ENCODE peak calls at places on chromosomes 4 and X, in seven cellular contexts. One of them, this sample, is unnamed.

GRCh38 chrX:41607264-41607832 is 81.4 kb upstream of the GPR34 start:
- DNase-seq in A549: no peak
- DNase-seq in activated T-cell treated with anti-CD3 and anti-CD28 coated beads, Interleukin-2, amount 50 U/mL, for 4 hours: no peak
- DNase-seq in AG09319: no peak
- DNase-seq in NCI-H510A: no peak
- DNase-seq in left cardiac atrium: no peak
- DNase-seq in CD4-positive, alpha-beta T cell: no peak
- DNase-seq in this sample: no peak

GRCh38 chr4:40309250-40309774 is 25.8 kb upstream of the CHRNA9 start:
- DNase-seq in NCI-H510A: no peak
- DNase-seq in activated T-cell treated with anti-CD3 and anti-CD28 coated beads, Interleukin-2, amount 50 U/mL, for 4 hours: peak
- DNase-seq in AG09319: peak
- DNase-seq in CD4-positive, alpha-beta T cell: peak
- DNase-seq in A549: peak
- DNase-seq in left cardiac atrium: peak
- DNase-seq in this sample: peak

GRCh38 chr4:150582881-150583286 is 933 bp downstream of the MAB21L2 start:
- DNase-seq in NCI-H510A: no peak
- DNase-seq in A549: no peak
- DNase-seq in left cardiac atrium: peak
- DNase-seq in activated T-cell treated with anti-CD3 and anti-CD28 coated beads, Interleukin-2, amount 50 U/mL, for 4 hours: no peak
- DNase-seq in CD4-positive, alpha-beta T cell: no peak
- DNase-seq in AG09319: no peak
- DNase-seq in this sample: no peak

GRCh38 chr4:7425591-7426468 is 8.9 kb downstream of the PSAPL1 start:
- DNase-seq in NCI-H510A: no peak
- DNase-seq in left cardiac atrium: no peak
- DNase-seq in activated T-cell treated with anti-CD3 and anti-CD28 coated beads, Interleukin-2, amount 50 U/mL, for 4 hours: no peak
- DNase-seq in A549: no peak
- DNase-seq in AG09319: no peak
- DNase-seq in CD4-positive, alpha-beta T cell: no peak
- DNase-seq in this sample: peak

GRCh38 chr4:7014815-7015214 is 28.4 kb upstream of the TADA2B start:
- DNase-seq in AG09319: no peak
- DNase-seq in activated T-cell treated with anti-CD3 and anti-CD28 coated beads, Interleukin-2, amount 50 U/mL, for 4 hours: no peak
- DNase-seq in CD4-positive, alpha-beta T cell: no peak
- DNase-seq in left cardiac atrium: no peak
- DNase-seq in NCI-H510A: no peak
- DNase-seq in A549: no peak
- DNase-seq in this sample: no peak

GRCh38 chr4:116413222-116413621 is 672.2 kb downstream of the TRAM1L1 start:
- DNase-seq in AG09319: no peak
- DNase-seq in A549: no peak
- DNase-seq in CD4-positive, alpha-beta T cell: no peak
- DNase-seq in NCI-H510A: no peak
- DNase-seq in activated T-cell treated with anti-CD3 and anti-CD28 coated beads, Interleukin-2, amount 50 U/mL, for 4 hours: no peak
- DNase-seq in left cardiac atrium: no peak
- DNase-seq in this sample: no peak

GRCh38 chrX:108304210-108304609 is 134.0 kb downstream of the COL4A6 start:
- DNase-seq in AG09319: no peak
- DNase-seq in A549: no peak
- DNase-seq in left cardiac atrium: no peak
- DNase-seq in NCI-H510A: no peak
- DNase-seq in activated T-cell treated with anti-CD3 and anti-CD28 coated beads, Interleukin-2, amount 50 U/mL, for 4 hours: no peak
- DNase-seq in CD4-positive, alpha-beta T cell: no peak
- DNase-seq in this sample: no peak

GRCh38 chr4:125739760-125740159 is 425.0 kb downstream of the FAT4 start:
- DNase-seq in activated T-cell treated with anti-CD3 and anti-CD28 coated beads, Interleukin-2, amount 50 U/mL, for 4 hours: no peak
- DNase-seq in AG09319: no peak
- DNase-seq in left cardiac atrium: peak
- DNase-seq in A549: no peak
- DNase-seq in CD4-positive, alpha-beta T cell: no peak
- DNase-seq in NCI-H510A: no peak
- DNase-seq in this sample: no peak

GRCh38 chr4:158016511-158016910 is 156.3 kb downstream of the GASK1B start:
- DNase-seq in A549: no peak
- DNase-seq in NCI-H510A: no peak
- DNase-seq in activated T-cell treated with anti-CD3 and anti-CD28 coated beads, Interleukin-2, amount 50 U/mL, for 4 hours: no peak
- DNase-seq in CD4-positive, alpha-beta T cell: no peak
- DNase-seq in AG09319: no peak
- DNase-seq in left cardiac atrium: no peak
- DNase-seq in this sample: no peak

GRCh38 chr4:48899950-48900349 is 6.6 kb downstream of the OCIAD2 start:
- DNase-seq in NCI-H510A: no peak
- DNase-seq in AG09319: no peak
- DNase-seq in left cardiac atrium: no peak
- DNase-seq in activated T-cell treated with anti-CD3 and anti-CD28 coated beads, Interleukin-2, amount 50 U/mL, for 4 hours: no peak
- DNase-seq in CD4-positive, alpha-beta T cell: no peak
- DNase-seq in A549: no peak
- DNase-seq in this sample: no peak

GRCh38 chr4:151098191-151098590 is 1.2 kb upstream of the RPS3A start:
- DNase-seq in AG09319: no peak
- DNase-seq in NCI-H510A: no peak
- DNase-seq in left cardiac atrium: peak
- DNase-seq in activated T-cell treated with anti-CD3 and anti-CD28 coated beads, Interleukin-2, amount 50 U/mL, for 4 hours: no peak
- DNase-seq in A549: no peak
- DNase-seq in CD4-positive, alpha-beta T cell: no peak
- DNase-seq in this sample: no peak

GRCh38 chr4:174218127-174218790 is 65.2 kb downstream of the FBXO8 start:
- DNase-seq in activated T-cell treated with anti-CD3 and anti-CD28 coated beads, Interleukin-2, amount 50 U/mL, for 4 hours: no peak
- DNase-seq in AG09319: no peak
- DNase-seq in A549: no peak
- DNase-seq in left cardiac atrium: peak
- DNase-seq in CD4-positive, alpha-beta T cell: no peak
- DNase-seq in NCI-H510A: no peak
- DNase-seq in this sample: no peak

GRCh38 chr4:115110191-115111166 is 2.9 kb downstream of the NDST4 start:
- DNase-seq in CD4-positive, alpha-beta T cell: no peak
- DNase-seq in left cardiac atrium: no peak
- DNase-seq in activated T-cell treated with anti-CD3 and anti-CD28 coated beads, Interleukin-2, amount 50 U/mL, for 4 hours: no peak
- DNase-seq in NCI-H510A: peak
- DNase-seq in AG09319: no peak
- DNase-seq in A549: no peak
- DNase-seq in this sample: no peak

GRCh38 chr4:74623041-74623440 is 171.3 kb downstream of the BTC start:
- DNase-seq in left cardiac atrium: no peak
- DNase-seq in CD4-positive, alpha-beta T cell: no peak
- DNase-seq in A549: peak
- DNase-seq in activated T-cell treated with anti-CD3 and anti-CD28 coated beads, Interleukin-2, amount 50 U/mL, for 4 hours: no peak
- DNase-seq in AG09319: no peak
- DNase-seq in NCI-H510A: no peak
- DNase-seq in this sample: no peak

GRCh38 chr4:144338834-144339233 is 198.3 kb upstream of the GYPA start:
- DNase-seq in activated T-cell treated with anti-CD3 and anti-CD28 coated beads, Interleukin-2, amount 50 U/mL, for 4 hours: no peak
- DNase-seq in left cardiac atrium: no peak
- DNase-seq in A549: no peak
- DNase-seq in AG09319: no peak
- DNase-seq in CD4-positive, alpha-beta T cell: no peak
- DNase-seq in NCI-H510A: no peak
- DNase-seq in this sample: no peak

GRCh38 chr4:2867758-2868491 is 24.3 kb downstream of the ADD1 start:
- DNase-seq in left cardiac atrium: peak
- DNase-seq in activated T-cell treated with anti-CD3 and anti-CD28 coated beads, Interleukin-2, amount 50 U/mL, for 4 hours: no peak
- DNase-seq in CD4-positive, alpha-beta T cell: no peak
- DNase-seq in A549: no peak
- DNase-seq in NCI-H510A: no peak
- DNase-seq in AG09319: no peak
- DNase-seq in this sample: no peak

GRCh38 chr4:32140636-32141035 is 1420.5 kb downstream of the PCDH7 start:
- DNase-seq in left cardiac atrium: no peak
- DNase-seq in AG09319: no peak
- DNase-seq in activated T-cell treated with anti-CD3 and anti-CD28 coated beads, Interleukin-2, amount 50 U/mL, for 4 hours: no peak
- DNase-seq in NCI-H510A: no peak
- DNase-seq in A549: peak
- DNase-seq in CD4-positive, alpha-beta T cell: no peak
- DNase-seq in this sample: no peak

GRCh38 chrX:107025538-107025937 is 25.5 kb upstream of the MORC4 start:
- DNase-seq in activated T-cell treated with anti-CD3 and anti-CD28 coated beads, Interleukin-2, amount 50 U/mL, for 4 hours: no peak
- DNase-seq in CD4-positive, alpha-beta T cell: no peak
- DNase-seq in AG09319: no peak
- DNase-seq in NCI-H510A: no peak
- DNase-seq in left cardiac atrium: no peak
- DNase-seq in A549: peak
- DNase-seq in this sample: no peak

GRCh38 chr4:20262221-20262620 is 10.5 kb downstream of the SLIT2 start:
- DNase-seq in CD4-positive, alpha-beta T cell: no peak
- DNase-seq in AG09319: no peak
- DNase-seq in A549: no peak
- DNase-seq in NCI-H510A: no peak
- DNase-seq in left cardiac atrium: no peak
- DNase-seq in activated T-cell treated with anti-CD3 and anti-CD28 coated beads, Interleukin-2, amount 50 U/mL, for 4 hours: no peak
- DNase-seq in this sample: no peak

GRCh38 chr4:8379281-8379680 is 61.2 kb downstream of the ACOX3 start:
- DNase-seq in AG09319: no peak
- DNase-seq in CD4-positive, alpha-beta T cell: no peak
- DNase-seq in NCI-H510A: no peak
- DNase-seq in A549: no peak
- DNase-seq in activated T-cell treated with anti-CD3 and anti-CD28 coated beads, Interleukin-2, amount 50 U/mL, for 4 hours: no peak
- DNase-seq in left cardiac atrium: no peak
- DNase-seq in this sample: peak

GRCh38 chrX:105876658-105877057 is 54.3 kb downstream of the NRK start:
- DNase-seq in left cardiac atrium: no peak
- DNase-seq in activated T-cell treated with anti-CD3 and anti-CD28 coated beads, Interleukin-2, amount 50 U/mL, for 4 hours: no peak
- DNase-seq in CD4-positive, alpha-beta T cell: no peak
- DNase-seq in NCI-H510A: no peak
- DNase-seq in AG09319: no peak
- DNase-seq in A549: peak
- DNase-seq in this sample: no peak

GRCh38 chr4:151652841-151653547 is 107.8 kb downstream of the GATB start:
- DNase-seq in CD4-positive, alpha-beta T cell: no peak
- DNase-seq in left cardiac atrium: no peak
- DNase-seq in activated T-cell treated with anti-CD3 and anti-CD28 coated beads, Interleukin-2, amount 50 U/mL, for 4 hours: no peak
- DNase-seq in A549: no peak
- DNase-seq in NCI-H510A: no peak
- DNase-seq in AG09319: peak
- DNase-seq in this sample: no peak

GRCh38 chr4:178976861-178977260 is 1534.6 kb upstream of the AGA start:
- DNase-seq in activated T-cell treated with anti-CD3 and anti-CD28 coated beads, Interleukin-2, amount 50 U/mL, for 4 hours: no peak
- DNase-seq in AG09319: no peak
- DNase-seq in left cardiac atrium: no peak
- DNase-seq in A549: no peak
- DNase-seq in CD4-positive, alpha-beta T cell: no peak
- DNase-seq in NCI-H510A: no peak
- DNase-seq in this sample: no peak

GRCh38 chr4:6693274-6694176 is at the start of gene S100P:
- DNase-seq in CD4-positive, alpha-beta T cell: no peak
- DNase-seq in A549: peak
- DNase-seq in left cardiac atrium: no peak
- DNase-seq in NCI-H510A: no peak
- DNase-seq in activated T-cell treated with anti-CD3 and anti-CD28 coated beads, Interleukin-2, amount 50 U/mL, for 4 hours: no peak
- DNase-seq in AG09319: no peak
- DNase-seq in this sample: no peak

GRCh38 chrX:53087378-53087777 is 5.2 kb downstream of the TSPYL2 start:
- DNase-seq in AG09319: no peak
- DNase-seq in left cardiac atrium: no peak
- DNase-seq in activated T-cell treated with anti-CD3 and anti-CD28 coated beads, Interleukin-2, amount 50 U/mL, for 4 hours: no peak
- DNase-seq in CD4-positive, alpha-beta T cell: no peak
- DNase-seq in A549: no peak
- DNase-seq in NCI-H510A: no peak
- DNase-seq in this sample: no peak

GRCh38 chr4:8860096-8860891 is 11.3 kb downstream of the HMX1 start:
- DNase-seq in activated T-cell treated with anti-CD3 and anti-CD28 coated beads, Interleukin-2, amount 50 U/mL, for 4 hours: no peak
- DNase-seq in AG09319: no peak
- DNase-seq in NCI-H510A: no peak
- DNase-seq in left cardiac atrium: no peak
- DNase-seq in A549: no peak
- DNase-seq in CD4-positive, alpha-beta T cell: no peak
- DNase-seq in this sample: no peak

GRCh38 chrX:100979881-100980607 is 10.5 kb downstream of the ARL13A start:
- DNase-seq in CD4-positive, alpha-beta T cell: no peak
- DNase-seq in AG09319: no peak
- DNase-seq in A549: peak
- DNase-seq in activated T-cell treated with anti-CD3 and anti-CD28 coated beads, Interleukin-2, amount 50 U/mL, for 4 hours: no peak
- DNase-seq in NCI-H510A: no peak
- DNase-seq in left cardiac atrium: no peak
- DNase-seq in this sample: no peak

GRCh38 chrX:149370097-149370496 is 135.0 kb downstream of the IDS start:
- DNase-seq in activated T-cell treated with anti-CD3 and anti-CD28 coated beads, Interleukin-2, amount 50 U/mL, for 4 hours: no peak
- DNase-seq in CD4-positive, alpha-beta T cell: no peak
- DNase-seq in A549: no peak
- DNase-seq in NCI-H510A: no peak
- DNase-seq in left cardiac atrium: no peak
- DNase-seq in AG09319: no peak
- DNase-seq in this sample: no peak

GRCh38 chrX:113868169-113868568 is 715.7 kb upstream of the HTR2C start:
- DNase-seq in activated T-cell treated with anti-CD3 and anti-CD28 coated beads, Interleukin-2, amount 50 U/mL, for 4 hours: no peak
- DNase-seq in left cardiac atrium: no peak
- DNase-seq in A549: no peak
- DNase-seq in CD4-positive, alpha-beta T cell: no peak
- DNase-seq in NCI-H510A: no peak
- DNase-seq in AG09319: no peak
- DNase-seq in this sample: no peak

GRCh38 chrX:17078031-17078730 is 131.7 kb downstream of the REPS2 start:
- DNase-seq in AG09319: peak
- DNase-seq in A549: no peak
- DNase-seq in activated T-cell treated with anti-CD3 and anti-CD28 coated beads, Interleukin-2, amount 50 U/mL, for 4 hours: no peak
- DNase-seq in NCI-H510A: no peak
- DNase-seq in left cardiac atrium: no peak
- DNase-seq in CD4-positive, alpha-beta T cell: no peak
- DNase-seq in this sample: no peak

GRCh38 chr4:85243857-85244256 is 231.1 kb upstream of the ARHGAP24 start:
- DNase-seq in NCI-H510A: no peak
- DNase-seq in AG09319: no peak
- DNase-seq in CD4-positive, alpha-beta T cell: no peak
- DNase-seq in activated T-cell treated with anti-CD3 and anti-CD28 coated beads, Interleukin-2, amount 50 U/mL, for 4 hours: no peak
- DNase-seq in A549: no peak
- DNase-seq in left cardiac atrium: no peak
- DNase-seq in this sample: no peak

GRCh38 chrX:126836195-126836594 is 16.7 kb downstream of the PRR32 start:
- DNase-seq in activated T-cell treated with anti-CD3 and anti-CD28 coated beads, Interleukin-2, amount 50 U/mL, for 4 hours: no peak
- DNase-seq in NCI-H510A: no peak
- DNase-seq in CD4-positive, alpha-beta T cell: no peak
- DNase-seq in AG09319: no peak
- DNase-seq in left cardiac atrium: no peak
- DNase-seq in A549: no peak
- DNase-seq in this sample: no peak

This sample was measured in natural killer cell treated with Interleukin-12 subunit alpha and Interleukin-12 subunit beta and Interleukin-15 and Interleukin-18, amount 100 ng/mL, for 72 hours.